ENCODE peak calls at places on chromosomes 7 and 10, in ten cellular contexts. One of them, this sample, is unnamed.

GRCh38 chr10:85008493-85009181 is 680.2 kb downstream of the CCSER2 start:
- DNase-seq in cardiac muscle cell: no peak
- DNase-seq in endothelial cell of umbilical vein: no peak
- DNase-seq in small intestine: no peak
- DNase-seq in adrenal gland: no peak
- DNase-seq in breast epithelium: no peak
- DNase-seq in SK-N-SH: no peak
- DNase-seq in uterus: no peak
- DNase-seq in A549: peak; percentile 1
- DNase-seq in substantia nigra: no peak
- DNase-seq in this sample: no peak

GRCh38 chr7:73918926-73919693 is 58.2 kb downstream of the TMEM270 start:
- DNase-seq in cardiac muscle cell: no peak
- DNase-seq in endothelial cell of umbilical vein: no peak
- DNase-seq in small intestine: no peak
- DNase-seq in adrenal gland: no peak
- DNase-seq in breast epithelium: no peak
- DNase-seq in SK-N-SH: peak; percentile 73
- DNase-seq in uterus: no peak
- DNase-seq in A549: no peak
- DNase-seq in substantia nigra: no peak
- DNase-seq in this sample: no peak

GRCh38 chr10:122344741-122345258 is 29.7 kb upstream of the PLEKHA1 start:
- DNase-seq in cardiac muscle cell: peak; percentile 30
- DNase-seq in endothelial cell of umbilical vein: peak; percentile 20
- DNase-seq in small intestine: peak; percentile 95
- DNase-seq in adrenal gland: peak; percentile 29
- DNase-seq in breast epithelium: no peak
- DNase-seq in SK-N-SH: no peak
- DNase-seq in uterus: no peak
- DNase-seq in A549: no peak
- DNase-seq in substantia nigra: no peak
- DNase-seq in this sample: peak; percentile 41

GRCh38 chr7:28093617-28094232 is 86.9 kb downstream of the JAZF1 start:
- DNase-seq in cardiac muscle cell: peak; percentile 84
- DNase-seq in endothelial cell of umbilical vein: peak; percentile 67
- DNase-seq in small intestine: no peak
- DNase-seq in adrenal gland: peak; percentile 82
- DNase-seq in breast epithelium: no peak
- DNase-seq in SK-N-SH: peak; percentile 72
- DNase-seq in uterus: peak; percentile 83
- DNase-seq in A549: peak; percentile 83
- DNase-seq in substantia nigra: peak; percentile 17
- DNase-seq in this sample: no peak

GRCh38 chr7:151936207-151936606 is 20.0 kb upstream of the GALNTL5 start:
- DNase-seq in cardiac muscle cell: no peak
- DNase-seq in endothelial cell of umbilical vein: peak; percentile 17
- DNase-seq in small intestine: peak; percentile 31
- DNase-seq in adrenal gland: no peak
- DNase-seq in breast epithelium: no peak
- DNase-seq in SK-N-SH: no peak
- DNase-seq in uterus: no peak
- DNase-seq in A549: no peak
- DNase-seq in substantia nigra: no peak
- DNase-seq in this sample: no peak

GRCh38 chr7:79403879-79404278 is 49.6 kb downstream of the MAGI2 start:
- DNase-seq in cardiac muscle cell: no peak
- DNase-seq in endothelial cell of umbilical vein: no peak
- DNase-seq in small intestine: no peak
- DNase-seq in adrenal gland: no peak
- DNase-seq in breast epithelium: no peak
- DNase-seq in SK-N-SH: no peak
- DNase-seq in uterus: no peak
- DNase-seq in A549: no peak
- DNase-seq in substantia nigra: no peak
- DNase-seq in this sample: no peak

GRCh38 chr7:5231811-5232484 is 41.9 kb downstream of the WIPI2 start:
- DNase-seq in cardiac muscle cell: no peak
- DNase-seq in endothelial cell of umbilical vein: no peak
- DNase-seq in small intestine: no peak
- DNase-seq in adrenal gland: no peak
- DNase-seq in breast epithelium: no peak
- DNase-seq in SK-N-SH: no peak
- DNase-seq in uterus: no peak
- DNase-seq in A549: no peak
- DNase-seq in substantia nigra: no peak
- DNase-seq in this sample: no peak

GRCh38 chr7:144019457-144019856 is 19.3 kb downstream of the OR6B1 start:
- DNase-seq in cardiac muscle cell: peak; percentile 96
- DNase-seq in endothelial cell of umbilical vein: peak; percentile 76
- DNase-seq in small intestine: no peak
- DNase-seq in adrenal gland: peak; percentile 84
- DNase-seq in breast epithelium: no peak
- DNase-seq in SK-N-SH: no peak
- DNase-seq in uterus: no peak
- DNase-seq in A549: peak; percentile 59
- DNase-seq in substantia nigra: no peak
- DNase-seq in this sample: no peak

GRCh38 chr7:116443101-116443523 is 56.4 kb upstream of the CAV2 start:
- DNase-seq in cardiac muscle cell: peak; percentile 93
- DNase-seq in endothelial cell of umbilical vein: peak; percentile 91
- DNase-seq in small intestine: no peak
- DNase-seq in adrenal gland: no peak
- DNase-seq in breast epithelium: no peak
- DNase-seq in SK-N-SH: peak; percentile 13
- DNase-seq in uterus: no peak
- DNase-seq in A549: peak; percentile 93
- DNase-seq in substantia nigra: no peak
- DNase-seq in this sample: no peak

GRCh38 chr7:604884-605531 is 85.4 kb upstream of the PDGFA start:
- DNase-seq in cardiac muscle cell: no peak
- DNase-seq in endothelial cell of umbilical vein: no peak
- DNase-seq in small intestine: no peak
- DNase-seq in adrenal gland: peak; percentile 38
- DNase-seq in breast epithelium: no peak
- DNase-seq in SK-N-SH: no peak
- DNase-seq in uterus: no peak
- DNase-seq in A549: no peak
- DNase-seq in substantia nigra: no peak
- DNase-seq in this sample: no peak

GRCh38 chr7:27128776-27129728 is 1.5 kb downstream of the HOXA4 start:
- DNase-seq in cardiac muscle cell: no peak
- DNase-seq in endothelial cell of umbilical vein: no peak
- DNase-seq in small intestine: no peak
- DNase-seq in adrenal gland: no peak
- DNase-seq in breast epithelium: peak; percentile 43
- DNase-seq in SK-N-SH: no peak
- DNase-seq in uterus: no peak
- DNase-seq in A549: no peak
- DNase-seq in substantia nigra: no peak
- DNase-seq in this sample: no peak

GRCh38 chr10:15661574-15661973 is 58.1 kb downstream of the ITGA8 start:
- DNase-seq in cardiac muscle cell: no peak
- DNase-seq in endothelial cell of umbilical vein: no peak
- DNase-seq in small intestine: no peak
- DNase-seq in adrenal gland: no peak
- DNase-seq in breast epithelium: no peak
- DNase-seq in SK-N-SH: no peak
- DNase-seq in uterus: no peak
- DNase-seq in A549: no peak
- DNase-seq in substantia nigra: no peak
- DNase-seq in this sample: no peak

GRCh38 chr7:123865517-123866117 is 20.6 kb downstream of the HYAL4 start:
- DNase-seq in cardiac muscle cell: peak; percentile 84
- DNase-seq in endothelial cell of umbilical vein: peak; percentile 84
- DNase-seq in small intestine: peak; percentile 76
- DNase-seq in adrenal gland: peak; percentile 43
- DNase-seq in breast epithelium: no peak
- DNase-seq in SK-N-SH: peak; percentile 49
- DNase-seq in uterus: peak; percentile 57
- DNase-seq in A549: peak; percentile 69
- DNase-seq in substantia nigra: no peak
- DNase-seq in this sample: no peak

GRCh38 chr7:150715293-150715692 is 1.1 kb upstream of the GIMAP1 start:
- DNase-seq in cardiac muscle cell: no peak
- DNase-seq in endothelial cell of umbilical vein: no peak
- DNase-seq in small intestine: no peak
- DNase-seq in adrenal gland: no peak
- DNase-seq in breast epithelium: no peak
- DNase-seq in SK-N-SH: no peak
- DNase-seq in uterus: no peak
- DNase-seq in A549: no peak
- DNase-seq in substantia nigra: no peak
- DNase-seq in this sample: no peak

GRCh38 chr7:112876877-112877276 is 86.7 kb upstream of the TMEM168 start:
- DNase-seq in cardiac muscle cell: peak; percentile 12
- DNase-seq in endothelial cell of umbilical vein: no peak
- DNase-seq in small intestine: peak; percentile 21
- DNase-seq in adrenal gland: no peak
- DNase-seq in breast epithelium: no peak
- DNase-seq in SK-N-SH: no peak
- DNase-seq in uterus: no peak
- DNase-seq in A549: no peak
- DNase-seq in substantia nigra: no peak
- DNase-seq in this sample: no peak
- H3K27ac ChIP-seq in cardiac muscle cell: no peak overlapping the region
- H3K27ac ChIP-seq in endothelial cell of umbilical vein: no peak overlapping the region
- H3K27ac ChIP-seq in small intestine: no peak overlapping the region
- H3K27ac ChIP-seq in adrenal gland: no peak overlapping the region
- H3K27ac ChIP-seq in breast epithelium: no peak overlapping the region
- H3K27ac ChIP-seq in SK-N-SH: no peak overlapping the region
- H3K27ac ChIP-seq in uterus: no peak overlapping the region
- H3K27ac ChIP-seq in A549: no peak overlapping the region
- H3K27ac ChIP-seq in substantia nigra: no peak overlapping the region
- H3K27ac ChIP-seq in this sample: no peak overlapping the region

DNA sequence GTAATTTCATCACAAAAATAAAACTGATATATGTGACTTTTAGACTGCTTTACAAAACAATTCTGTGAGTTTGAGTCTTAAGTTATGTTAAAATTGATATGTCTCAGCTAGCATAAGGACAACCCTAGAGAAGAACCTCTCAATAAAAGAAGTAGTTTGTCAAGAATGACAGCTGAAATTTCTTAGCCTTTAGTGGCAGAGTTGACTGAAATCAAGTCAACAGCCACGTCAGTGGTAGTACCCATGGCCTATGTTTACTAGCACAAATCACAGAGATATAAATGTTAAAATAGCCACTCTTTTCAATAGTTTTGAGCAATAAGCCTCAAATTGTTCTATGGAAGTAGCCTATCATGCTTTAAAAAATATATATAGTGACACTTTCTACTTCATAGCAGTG is 138.9 kb upstream of the FERD3L start:
- DNase-seq in cardiac muscle cell: no peak
- DNase-seq in endothelial cell of umbilical vein: no peak
- DNase-seq in small intestine: no peak
- DNase-seq in adrenal gland: no peak
- DNase-seq in breast epithelium: no peak
- DNase-seq in SK-N-SH: no peak
- DNase-seq in uterus: no peak
- DNase-seq in A549: no peak
- DNase-seq in substantia nigra: no peak
- DNase-seq in this sample: no peak
- H3K27ac ChIP-seq in cardiac muscle cell: no peak overlapping the region
- H3K27ac ChIP-seq in endothelial cell of umbilical vein: no peak overlapping the region
- H3K27ac ChIP-seq in small intestine: no peak overlapping the region
- H3K27ac ChIP-seq in adrenal gland: no peak overlapping the region
- H3K27ac ChIP-seq in breast epithelium: no peak overlapping the region
- H3K27ac ChIP-seq in SK-N-SH: no peak overlapping the region
- H3K27ac ChIP-seq in uterus: no peak overlapping the region
- H3K27ac ChIP-seq in A549: no peak overlapping the region
- H3K27ac ChIP-seq in substantia nigra: no peak overlapping the region
- H3K27ac ChIP-seq in this sample: no peak overlapping the region

DNA sequence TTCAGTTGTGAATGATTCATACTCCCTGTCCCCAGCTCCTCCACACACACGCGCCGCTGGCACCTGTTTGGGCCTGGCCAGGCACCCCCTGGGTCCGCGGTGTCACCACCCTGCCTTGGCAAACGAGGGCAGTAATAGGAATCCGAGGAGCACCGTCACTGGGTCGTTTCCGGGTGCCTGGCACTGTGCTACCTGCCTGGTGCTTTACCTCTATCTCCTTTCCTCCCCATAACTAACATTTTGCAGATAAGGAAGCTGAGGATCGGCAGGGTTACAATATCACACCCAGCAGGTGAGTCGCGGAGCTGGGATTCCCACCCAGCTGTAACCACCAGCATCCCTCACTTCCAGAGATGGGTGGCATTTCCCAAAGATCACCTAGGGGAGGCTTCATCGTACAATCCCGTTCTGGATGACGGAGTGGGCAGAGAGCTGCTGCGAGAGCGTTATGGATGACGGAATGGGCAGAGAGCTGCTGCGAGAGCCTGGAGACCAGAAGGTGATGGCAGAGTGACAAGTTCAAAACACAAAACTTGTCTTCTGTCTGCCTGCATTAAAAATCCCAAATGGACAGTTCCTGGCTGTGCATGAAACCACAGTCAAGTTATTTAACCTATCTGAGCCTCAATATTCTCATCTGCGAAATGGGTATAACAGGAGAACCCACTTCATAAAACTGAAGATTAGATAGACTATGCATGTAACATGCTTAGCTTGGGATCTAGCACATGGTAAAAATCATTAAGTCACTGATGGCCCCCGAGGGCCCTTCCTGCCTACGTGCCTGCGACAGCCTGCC is 1.1 kb upstream of the HSPA12A start:
- DNase-seq in cardiac muscle cell: no peak
- DNase-seq in endothelial cell of umbilical vein: no peak
- DNase-seq in small intestine: peak; percentile 27
- DNase-seq in adrenal gland: no peak
- DNase-seq in breast epithelium: no peak
- DNase-seq in SK-N-SH: no peak
- DNase-seq in uterus: no peak
- DNase-seq in A549: no peak
- DNase-seq in substantia nigra: no peak
- DNase-seq in this sample: no peak
- H3K27ac ChIP-seq in cardiac muscle cell: no peak overlapping the region
- H3K27ac ChIP-seq in endothelial cell of umbilical vein: no peak overlapping the region
- H3K27ac ChIP-seq in small intestine: no peak overlapping the region
- H3K27ac ChIP-seq in adrenal gland: peak overlapping the region; percentile 98
- H3K27ac ChIP-seq in breast epithelium: peak overlapping the region; percentile 84
- H3K27ac ChIP-seq in SK-N-SH: no peak overlapping the region
- H3K27ac ChIP-seq in uterus: peak overlapping the region; percentile 79
- H3K27ac ChIP-seq in A549: peak overlapping the region; percentile 98
- H3K27ac ChIP-seq in substantia nigra: no peak overlapping the region
- H3K27ac ChIP-seq in this sample: peak overlapping the region; percentile 48

DNA sequence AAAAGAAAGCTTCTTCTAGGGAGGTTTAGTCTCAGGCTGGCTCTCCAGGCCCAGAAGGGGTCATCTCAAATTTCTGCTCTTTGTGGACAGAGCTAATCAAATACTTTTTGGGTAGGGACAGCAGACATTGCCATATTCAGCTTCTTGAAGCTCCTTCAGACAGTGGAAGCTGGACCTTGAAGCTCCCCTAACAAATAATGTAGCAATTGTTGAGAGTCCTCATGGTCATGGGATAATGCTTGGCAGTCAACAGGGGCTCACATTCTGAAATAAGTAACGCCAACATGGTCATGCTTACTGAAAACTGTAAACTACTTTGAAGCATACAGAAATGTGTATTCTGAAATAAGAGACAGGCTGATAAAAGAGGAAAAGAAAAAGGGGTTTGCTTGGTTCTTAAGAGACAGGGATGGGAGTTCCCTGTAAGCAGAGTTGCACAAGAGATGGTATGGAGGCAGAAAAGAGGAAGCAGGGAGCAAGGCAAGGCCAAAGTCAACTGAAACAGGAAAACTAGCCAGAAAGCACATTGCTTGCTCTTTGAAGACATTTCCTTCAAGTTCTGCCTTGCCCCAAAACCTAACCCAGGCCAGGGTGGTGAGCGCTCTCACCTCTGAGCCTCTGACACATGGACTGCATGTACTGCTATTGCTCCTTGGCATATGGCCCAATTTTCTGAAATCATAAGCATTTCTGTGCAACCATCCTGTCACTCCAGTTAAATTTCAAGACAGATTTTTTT is 53.1 kb upstream of the KMT2E start:
- DNase-seq in cardiac muscle cell: peak; percentile 76
- DNase-seq in endothelial cell of umbilical vein: peak; percentile 81
- DNase-seq in small intestine: peak; percentile 54
- DNase-seq in adrenal gland: peak; percentile 47
- DNase-seq in breast epithelium: no peak
- DNase-seq in SK-N-SH: no peak
- DNase-seq in uterus: no peak
- DNase-seq in A549: no peak
- DNase-seq in substantia nigra: no peak
- DNase-seq in this sample: no peak
- H3K27ac ChIP-seq in cardiac muscle cell: no peak overlapping the region
- H3K27ac ChIP-seq in endothelial cell of umbilical vein: no peak overlapping the region
- H3K27ac ChIP-seq in small intestine: peak overlapping the region; percentile 32
- H3K27ac ChIP-seq in adrenal gland: no peak overlapping the region
- H3K27ac ChIP-seq in breast epithelium: no peak overlapping the region
- H3K27ac ChIP-seq in SK-N-SH: no peak overlapping the region
- H3K27ac ChIP-seq in uterus: peak overlapping the region; percentile 21
- H3K27ac ChIP-seq in A549: no peak overlapping the region
- H3K27ac ChIP-seq in substantia nigra: no peak overlapping the region
- H3K27ac ChIP-seq in this sample: peak overlapping the region; percentile 24